ENCODE peak calls at places on chromosomes 11 and 22, in eight cellular contexts. One of them, this sample, is unnamed.

GRCh38 chr22:27775087-27775697 is 26.4 kb downstream of the MN1 start:
- DNase-seq in body of pancreas: no peak
- DNase-seq in prostate gland: no peak
- DNase-seq in heart left ventricle: no peak
- DNase-seq in breast epithelium: no peak
- DNase-seq in K562: no peak
- DNase-seq in H54: no peak
- DNase-seq in sigmoid colon: no peak
- DNase-seq in this sample: no peak

GRCh38 chr22:48450188-48450825 is 1377.4 kb downstream of the BRD1 start:
- DNase-seq in prostate gland: no peak
- DNase-seq in H54: no peak
- DNase-seq in breast epithelium: no peak
- DNase-seq in K562: no peak
- DNase-seq in body of pancreas: no peak
- DNase-seq in heart left ventricle: no peak
- DNase-seq in sigmoid colon: no peak
- DNase-seq in this sample: no peak

GRCh38 chr22:40922484-40923303 is 28.5 kb upstream of the RBX1 start:
- DNase-seq in heart left ventricle: no peak
- DNase-seq in prostate gland: peak; percentile 36
- DNase-seq in K562: peak; percentile 26
- DNase-seq in H54: peak; percentile 12
- DNase-seq in sigmoid colon: no peak
- DNase-seq in breast epithelium: no peak
- DNase-seq in body of pancreas: no peak
- DNase-seq in this sample: peak; percentile 88

GRCh38 chr11:92447586-92447985 is 223.0 kb downstream of the FAT3 start:
- DNase-seq in H54: no peak
- DNase-seq in body of pancreas: no peak
- DNase-seq in heart left ventricle: no peak
- DNase-seq in K562: no peak
- DNase-seq in sigmoid colon: no peak
- DNase-seq in breast epithelium: no peak
- DNase-seq in prostate gland: no peak
- DNase-seq in this sample: no peak

GRCh38 chr22:43446037-43446803 is 34.4 kb downstream of the MPPED1 start:
- DNase-seq in breast epithelium: peak; percentile 47
- DNase-seq in body of pancreas: no peak
- DNase-seq in K562: no peak
- DNase-seq in prostate gland: no peak
- DNase-seq in H54: no peak
- DNase-seq in sigmoid colon: no peak
- DNase-seq in heart left ventricle: no peak
- DNase-seq in this sample: no peak

GRCh38 chr11:84800755-84801346 is 826.3 kb downstream of the DLG2 start:
- DNase-seq in breast epithelium: no peak
- DNase-seq in H54: peak; percentile 13
- DNase-seq in sigmoid colon: no peak
- DNase-seq in body of pancreas: no peak
- DNase-seq in heart left ventricle: no peak
- DNase-seq in prostate gland: no peak
- DNase-seq in K562: no peak
- DNase-seq in this sample: no peak

GRCh38 chr11:83275888-83276641 is 10.1 kb downstream of the CCDC90B start:
- DNase-seq in prostate gland: no peak
- DNase-seq in sigmoid colon: no peak
- DNase-seq in breast epithelium: no peak
- DNase-seq in body of pancreas: no peak
- DNase-seq in heart left ventricle: no peak
- DNase-seq in K562: no peak
- DNase-seq in H54: no peak
- DNase-seq in this sample: no peak

GRCh38 chr11:70063555-70063954 is 14.6 kb upstream of the ANO1 start:
- DNase-seq in heart left ventricle: no peak
- DNase-seq in H54: no peak
- DNase-seq in breast epithelium: no peak
- DNase-seq in prostate gland: peak; percentile 60
- DNase-seq in sigmoid colon: no peak
- DNase-seq in K562: no peak
- DNase-seq in body of pancreas: no peak
- DNase-seq in this sample: no peak

GRCh38 chr11:73912045-73912444 is 35.2 kb downstream of the PAAF1 start:
- DNase-seq in breast epithelium: no peak
- DNase-seq in K562: no peak
- DNase-seq in prostate gland: no peak
- DNase-seq in body of pancreas: no peak
- DNase-seq in heart left ventricle: no peak
- DNase-seq in sigmoid colon: no peak
- DNase-seq in H54: no peak
- DNase-seq in this sample: no peak

GRCh38 chr11:36586543-36586942 is 7.8 kb upstream of the IFTAP start:
- DNase-seq in heart left ventricle: no peak
- DNase-seq in body of pancreas: no peak
- DNase-seq in sigmoid colon: no peak
- DNase-seq in breast epithelium: no peak
- DNase-seq in K562: no peak
- DNase-seq in H54: no peak
- DNase-seq in prostate gland: no peak
- DNase-seq in this sample: no peak

GRCh38 chr22:37117092-37117491 is 7.6 kb upstream of the TMPRSS6 start:
- DNase-seq in sigmoid colon: no peak
- DNase-seq in breast epithelium: no peak
- DNase-seq in prostate gland: no peak
- DNase-seq in K562: no peak
- DNase-seq in body of pancreas: no peak
- DNase-seq in heart left ventricle: no peak
- DNase-seq in H54: no peak
- DNase-seq in this sample: no peak

GRCh38 chr22:38270091-38270972 is 2.5 kb downstream of the TMEM184B start:
- DNase-seq in heart left ventricle: no peak
- DNase-seq in breast epithelium: no peak
- DNase-seq in prostate gland: no peak
- DNase-seq in sigmoid colon: no peak
- DNase-seq in body of pancreas: no peak
- DNase-seq in H54: no peak
- DNase-seq in K562: peak; percentile 25
- DNase-seq in this sample: no peak

GRCh38 chr22:49934891-49935557 is 16.6 kb downstream of the CRELD2 start:
- DNase-seq in H54: no peak
- DNase-seq in K562: peak; percentile 74
- DNase-seq in heart left ventricle: peak; percentile 91
- DNase-seq in breast epithelium: peak; percentile 81
- DNase-seq in sigmoid colon: peak; percentile 93
- DNase-seq in prostate gland: peak; percentile 76
- DNase-seq in body of pancreas: peak; percentile 81
- DNase-seq in this sample: peak; percentile 39

GRCh38 chr11:120214581-120214980 is 3.7 kb downstream of the OAF start:
- DNase-seq in breast epithelium: no peak
- DNase-seq in heart left ventricle: no peak
- DNase-seq in prostate gland: no peak
- DNase-seq in K562: no peak
- DNase-seq in body of pancreas: no peak
- DNase-seq in H54: no peak
- DNase-seq in sigmoid colon: no peak
- DNase-seq in this sample: no peak
- TF ChIP-seq POLR2A in breast epithelium: no peak
- TF ChIP-seq POLR2A in heart left ventricle: no peak
- TF ChIP-seq POLR2A in prostate gland: no peak
- TF ChIP-seq POLR2A in K562: no peak
- TF ChIP-seq POLR2A in body of pancreas: no peak
- TF ChIP-seq POLR2A in H54: no peak
- TF ChIP-seq POLR2A in sigmoid colon: no peak
- TF ChIP-seq POLR2A in this sample: no peak

DNA sequence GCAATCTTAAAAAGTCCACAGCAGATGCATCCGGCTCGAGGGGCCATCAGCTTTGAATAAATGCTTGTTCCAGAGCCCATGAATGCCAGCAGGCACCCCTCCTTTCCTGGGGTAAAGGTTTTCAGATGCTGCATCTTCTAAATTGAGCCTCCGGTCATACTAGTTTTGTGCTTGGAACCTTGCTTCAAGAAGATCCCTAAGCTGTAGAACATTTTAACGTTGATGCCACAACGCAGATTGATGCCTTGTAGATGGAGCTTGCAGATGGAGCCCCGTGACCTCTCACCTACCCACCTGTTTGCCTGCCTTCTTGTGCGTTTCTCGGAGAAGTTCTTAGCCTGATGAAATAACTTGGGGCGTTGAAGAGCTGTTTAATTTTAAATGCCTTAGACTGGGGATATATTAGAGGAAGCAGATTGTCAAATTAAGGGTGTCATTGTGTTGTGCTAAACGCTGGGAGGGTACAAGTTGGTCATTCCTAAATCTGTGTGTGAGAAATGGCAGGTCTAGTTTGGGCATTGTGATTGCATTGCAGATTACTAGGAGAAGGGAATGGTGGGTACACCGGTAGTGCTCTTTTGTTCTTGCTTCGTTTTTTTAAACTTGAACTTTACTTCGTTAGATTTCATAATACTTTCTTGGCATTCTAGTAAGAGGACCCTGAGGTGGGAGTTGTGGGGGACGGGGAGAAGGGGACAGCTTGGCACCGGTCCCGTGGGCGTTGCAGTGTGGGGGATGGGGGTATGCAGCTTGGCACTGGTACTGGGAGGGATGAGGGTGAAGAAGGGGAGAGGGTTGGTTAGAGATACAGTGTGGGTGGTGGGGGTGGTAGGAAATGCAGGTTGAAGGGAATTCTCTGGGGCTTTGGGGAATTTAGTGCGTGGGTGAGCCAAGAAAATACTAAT is 1.9 kb downstream of the NEAT1 start:
- DNase-seq in H54: no peak
- DNase-seq in sigmoid colon: peak; percentile 77
- DNase-seq in K562: peak; percentile 39
- DNase-seq in prostate gland: no peak
- DNase-seq in body of pancreas: peak; percentile 56
- DNase-seq in heart left ventricle: peak; percentile 57
- DNase-seq in breast epithelium: peak; percentile 67
- DNase-seq in this sample: peak; percentile 72
- TF ChIP-seq POLR2A in H54: peak; percentile 47
- TF ChIP-seq POLR2A in sigmoid colon: no peak
- TF ChIP-seq POLR2A in K562: peak; percentile 76
- TF ChIP-seq POLR2A in prostate gland: peak; percentile 35
- TF ChIP-seq POLR2A in body of pancreas: no peak
- TF ChIP-seq POLR2A in heart left ventricle: no peak
- TF ChIP-seq POLR2A in breast epithelium: peak; percentile 35
- TF ChIP-seq POLR2A in this sample: peak; percentile 61

GRCh38 chr11:47711225-47711624 is 3.9 kb downstream of the AGBL2 start:
- DNase-seq in body of pancreas: no peak
- DNase-seq in breast epithelium: no peak
- DNase-seq in sigmoid colon: no peak
- DNase-seq in prostate gland: no peak
- DNase-seq in K562: no peak
- DNase-seq in heart left ventricle: no peak
- DNase-seq in H54: no peak
- DNase-seq in this sample: no peak

GRCh38 chr11:47711816-47712215 is 3.4 kb downstream of the AGBL2 start:
- DNase-seq in H54: no peak
- DNase-seq in body of pancreas: no peak
- DNase-seq in prostate gland: no peak
- DNase-seq in sigmoid colon: no peak
- DNase-seq in heart left ventricle: no peak
- DNase-seq in breast epithelium: no peak
- DNase-seq in K562: no peak
- DNase-seq in this sample: no peak

GRCh38 chr11:47716692-47717091 is 1.5 kb upstream of the AGBL2 start:
- DNase-seq in heart left ventricle: no peak
- DNase-seq in sigmoid colon: no peak
- DNase-seq in prostate gland: no peak
- DNase-seq in H54: no peak
- DNase-seq in breast epithelium: no peak
- DNase-seq in K562: no peak
- DNase-seq in body of pancreas: no peak
- DNase-seq in this sample: peak; percentile 15

GRCh38 chr11:47714554-47715081 is 551 bp downstream of the AGBL2 start:
- DNase-seq in H54: no peak
- DNase-seq in heart left ventricle: no peak
- DNase-seq in body of pancreas: no peak
- DNase-seq in sigmoid colon: peak; percentile 66
- DNase-seq in K562: no peak
- DNase-seq in prostate gland: no peak
- DNase-seq in breast epithelium: no peak
- DNase-seq in this sample: peak; percentile 43

DNA sequence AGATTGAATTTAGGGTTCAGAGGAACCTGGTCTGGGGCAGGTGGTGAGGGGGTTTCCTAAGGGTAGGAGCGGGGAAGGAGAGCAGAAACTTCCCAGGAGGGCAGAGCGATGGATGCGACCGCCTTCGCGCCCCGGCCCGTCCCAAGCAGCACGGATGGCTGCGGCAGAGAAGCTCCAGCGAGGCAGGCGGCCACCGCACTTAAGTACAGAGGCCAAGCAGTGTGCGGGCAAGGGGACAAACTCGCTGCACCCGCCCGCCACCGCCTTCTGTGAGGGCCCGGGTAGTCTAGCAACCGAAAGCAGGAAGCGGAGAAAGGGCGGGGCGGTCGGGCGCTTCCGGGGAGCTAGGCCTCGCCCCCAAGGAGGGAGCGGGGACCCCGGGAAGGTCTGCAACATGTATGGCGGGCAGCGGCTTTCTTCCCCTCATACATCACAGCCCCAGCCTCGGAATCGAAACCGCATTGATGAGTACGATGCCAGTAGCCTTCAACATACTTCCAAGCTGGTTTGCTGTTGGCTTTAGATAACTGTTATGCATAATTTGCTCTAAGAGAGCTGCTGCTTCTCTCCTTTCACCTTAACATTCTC is at the start of gene AGBL2:
- DNase-seq in sigmoid colon: peak; percentile 86
- DNase-seq in H54: peak; percentile 39
- DNase-seq in breast epithelium: peak; percentile 67
- DNase-seq in heart left ventricle: peak; percentile 78
- DNase-seq in prostate gland: peak; percentile 52
- DNase-seq in body of pancreas: peak; percentile 76
- DNase-seq in K562: peak; percentile 72
- DNase-seq in this sample: peak; percentile 87
- TF ChIP-seq POLR2A in sigmoid colon: peak; percentile 8
- TF ChIP-seq POLR2A in H54: peak; percentile 82
- TF ChIP-seq POLR2A in breast epithelium: peak; percentile 48
- TF ChIP-seq POLR2A in heart left ventricle: no peak
- TF ChIP-seq POLR2A in prostate gland: peak; percentile 67
- TF ChIP-seq POLR2A in body of pancreas: peak; percentile 76
- TF ChIP-seq POLR2A in K562: peak; percentile 66
- TF ChIP-seq POLR2A in this sample: peak; percentile 72

DNA sequence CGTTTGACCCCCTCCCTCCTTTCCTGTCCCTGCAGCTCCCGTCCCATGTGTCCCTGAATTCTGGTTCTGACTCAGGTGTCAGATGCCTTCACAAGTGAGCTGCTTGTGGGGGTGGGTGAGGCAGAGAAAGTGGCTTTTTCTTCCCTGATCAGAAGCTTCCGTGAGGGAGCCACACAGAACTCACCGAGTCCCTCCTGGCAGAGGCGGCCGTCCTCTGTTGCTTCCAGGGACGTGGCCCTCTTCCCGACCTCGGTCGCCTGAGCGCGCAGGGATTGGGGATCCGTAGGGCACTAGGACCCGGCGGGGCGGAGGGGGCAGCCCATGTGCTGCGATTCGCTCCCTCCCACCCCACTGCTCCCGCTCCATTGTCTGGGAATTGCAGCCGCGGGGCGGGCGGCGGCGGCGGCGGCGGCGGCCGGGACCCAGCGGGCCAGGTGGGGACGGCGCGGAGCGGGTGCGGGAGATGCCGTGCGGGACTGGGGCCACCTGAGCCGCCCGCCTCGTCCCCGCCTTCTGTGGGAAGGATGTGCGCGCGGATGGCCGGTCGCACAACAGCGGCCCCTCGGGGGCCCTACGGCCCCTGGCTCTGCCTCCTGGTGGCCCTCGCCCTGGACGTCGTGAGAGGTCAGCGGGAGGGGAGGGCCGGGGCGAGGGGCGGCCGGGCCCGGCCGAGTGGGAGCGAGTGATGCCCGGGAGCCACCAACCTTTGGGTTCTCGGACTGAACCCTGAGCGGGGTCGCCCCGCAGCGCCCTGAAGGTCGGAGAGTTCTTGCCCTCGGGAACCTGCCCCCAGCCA is at the start of gene TMEM132A:
- DNase-seq in H54: peak; percentile 95
- DNase-seq in breast epithelium: peak; percentile 70
- DNase-seq in prostate gland: peak; percentile 53
- DNase-seq in K562: peak; percentile 86
- DNase-seq in sigmoid colon: no peak
- DNase-seq in body of pancreas: peak; percentile 78
- DNase-seq in heart left ventricle: peak; percentile 82
- DNase-seq in this sample: no peak
- TF ChIP-seq POLR2A in H54: peak; percentile 48
- TF ChIP-seq POLR2A in breast epithelium: no peak
- TF ChIP-seq POLR2A in prostate gland: peak; percentile 41
- TF ChIP-seq POLR2A in K562: no peak
- TF ChIP-seq POLR2A in sigmoid colon: no peak
- TF ChIP-seq POLR2A in body of pancreas: no peak
- TF ChIP-seq POLR2A in heart left ventricle: no peak
- TF ChIP-seq POLR2A in this sample: no peak